ENCODE peak calls at places on chromosome 2, in eight cellular contexts. R, W, A, X, H, B, C and M are unnamed samples.

GRCh38 chr2:112679484-112679883 is 33.7 kb downstream of the SLC20A1 start:
- DNase-seq in R (no peak), W (no peak), A (no peak), X (no peak), H (no peak), B (no peak), C (no peak), M (no peak)

GRCh38 chr2:164220250-164220649 is 401.0 kb downstream of the GRB14 start:
- DNase-seq in R (no peak), W (no peak), A (no peak), X (no peak), H (no peak), B (no peak), C (no peak), M (no peak)

GRCh38 chr2:123485056-123485455 is 540.0 kb upstream of the CNTNAP5 start:
- DNase-seq in R (no peak), W (no peak), A (no peak), X (no peak), H (no peak), B (no peak), C (no peak), M (no peak)

GRCh38 chr2:29155578-29155977 is 40.4 kb downstream of the CLIP4 start:
- DNase-seq in R (no peak), W (no peak), A (no peak), X (no peak), H (no peak), B (no peak), C (no peak), M (no peak)

GRCh38 chr2:158412206-158412605 is 44.3 kb downstream of the CCDC148 start:
- DNase-seq in R (no peak), W (no peak), A (no peak), X (no peak), H (no peak), B (no peak), C (no peak), M (no peak)

GRCh38 chr2:29260151-29260772 is 145.0 kb downstream of the CLIP4 start:
- DNase-seq in R (no peak), W (no peak), A (no peak), X (no peak), H (no peak), B (no peak), C (no peak), M (no peak)

GRCh38 chr2:239025951-239026461 is 178.1 kb downstream of the TWIST2 start:
- DNase-seq in R (no peak), W (no peak), A (no peak), X (no peak), H (no peak), B (no peak), C (no peak), M (no peak)

GRCh38 chr2:44093970-44094369 is 74.7 kb upstream of the PPM1B start:
- DNase-seq in R (no peak), W (no peak), A (no peak), X (no peak), H (no peak), B (no peak), C (no peak), M (no peak)

GRCh38 chr2:46275995-46276394 is 21.2 kb upstream of the EPAS1 start:
- DNase-seq in R (peak; percentile 81), W (peak; percentile 74), A (peak; percentile 44), X (no peak), H (no peak), B (peak; percentile 85), C (no peak), M (no peak)

GRCh38 chr2:149329470-149330126 is 789 bp upstream of the LYPD6 start:
- DNase-seq in R (peak; percentile 26), W (peak; percentile 53), A (peak; percentile 78), X (peak; percentile 22), H (no peak), B (peak; percentile 82), C (no peak), M (peak; percentile 77)

GRCh38 chr2:221911890-221912289 is 339.8 kb upstream of the EPHA4 start:
- DNase-seq in R (no peak), W (no peak), A (no peak), X (no peak), H (no peak), B (no peak), C (no peak), M (no peak)

GRCh38 chr2:99278793-99279291 is 22.2 kb downstream of the LYG1 start:
- DNase-seq in R (no peak), W (no peak), A (no peak), X (no peak), H (no peak), B (no peak), C (no peak), M (no peak)

GRCh38 chr2:10765461-10765860 is 44.0 kb downstream of the ATP6V1C2 start:
- DNase-seq in R (no peak), W (no peak), A (peak; percentile 87), X (no peak), H (no peak), B (no peak), C (no peak), M (no peak)

GRCh38 chr2:71282493-71282892 is 49.1 kb upstream of the ZNF638 start:
- DNase-seq in R (no peak), W (no peak), A (no peak), X (no peak), H (no peak), B (no peak), C (no peak), M (no peak)

GRCh38 chr2:97732436-97733340 is 19.3 kb downstream of the ZAP70 start:
- DNase-seq in R (no peak), W (no peak), A (no peak), X (no peak), H (no peak), B (no peak), C (no peak), M (no peak)

GRCh38 chr2:240275386-240275785 is 134.9 kb upstream of the OTOS start:
- DNase-seq in R (no peak), W (no peak), A (no peak), X (no peak), H (no peak), B (no peak), C (no peak), M (no peak)

GRCh38 chr2:197707316-197708213 is 2.4 kb downstream of the MARS2 start:
- DNase-seq in R (no peak), W (no peak), A (no peak), X (peak; percentile 32), H (no peak), B (no peak), C (no peak), M (no peak)

GRCh38 chr2:65049010-65049639 is 7.1 kb upstream of the CEP68 start:
- DNase-seq in R (no peak), W (no peak), A (no peak), X (no peak), H (no peak), B (peak; percentile 66), C (no peak), M (no peak)

GRCh38 chr2:192196451-192197194 is 1.9 kb upstream of the TMEFF2 start:
- DNase-seq in R (no peak), W (no peak), A (no peak), X (no peak), H (no peak), B (no peak), C (no peak), M (no peak)

DNA sequence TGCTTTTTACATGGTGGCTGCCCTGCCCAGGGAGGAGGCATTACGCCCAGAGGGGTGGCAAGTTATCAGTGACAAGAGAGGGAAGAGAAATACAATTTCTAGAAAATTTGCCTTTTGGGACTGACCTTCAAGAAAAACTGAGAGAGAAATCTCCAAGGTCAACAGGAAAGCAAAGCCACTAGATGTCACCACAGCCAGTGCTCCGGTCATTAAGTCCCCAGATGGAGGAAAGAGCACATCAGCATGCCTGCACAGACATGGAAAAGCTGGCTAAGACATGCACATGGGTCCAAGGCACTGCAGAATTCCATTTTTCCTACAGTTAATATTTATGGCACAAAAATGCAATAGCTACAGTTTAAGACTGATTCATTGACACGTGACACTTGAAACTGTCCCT is 21.0 kb downstream of the FHL2 start:
- DNase-seq in R (no peak), W (no peak), A (no peak), X (no peak), H (no peak), B (no peak), C (no peak), M (no peak)
- TF ChIP-seq CTCF in R (peak; percentile 38), W (peak; percentile 28), A (no peak), X (no peak), H (no peak), B (peak; percentile 26), C (peak; percentile 10), M (peak; percentile 26)

DNA sequence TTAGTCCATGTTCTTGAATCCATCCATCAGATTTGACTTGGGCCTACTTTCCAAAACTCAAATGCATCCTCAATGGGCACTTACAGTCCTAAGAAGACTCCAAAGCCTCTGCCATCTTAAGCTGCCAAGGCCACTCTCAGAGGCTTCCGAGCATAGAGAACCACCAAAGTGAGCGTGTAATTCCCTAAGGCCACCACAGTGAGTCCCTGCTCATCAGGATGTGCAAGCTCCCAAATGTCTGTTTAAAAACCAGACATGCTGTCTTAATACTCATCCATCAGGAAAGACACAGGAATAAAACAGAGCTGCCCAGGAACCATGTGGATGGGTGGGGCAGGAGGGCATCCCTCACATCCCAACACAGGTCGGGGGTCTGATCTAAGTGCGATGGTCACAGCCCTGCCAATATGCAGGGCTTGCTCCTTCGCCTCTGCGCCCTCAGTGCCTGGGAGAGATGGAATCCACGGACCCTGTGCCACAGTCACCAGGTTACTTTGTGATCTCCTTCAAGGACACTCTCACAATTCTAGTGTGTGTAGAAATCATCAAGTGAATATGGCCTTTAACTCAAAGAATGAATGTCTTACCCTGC is 80.4 kb downstream of the POLR1A start:
- DNase-seq in R (no peak), W (no peak), A (no peak), X (no peak), H (no peak), B (no peak), C (no peak), M (no peak)
- TF ChIP-seq CTCF in R (no peak), W (no peak), A (no peak), X (no peak), H (no peak), B (no peak), C (no peak), M (peak; percentile 35)

GRCh38 chr2:134375935-134376334 is 122.1 kb downstream of the MGAT5 start:
- DNase-seq in R (no peak), W (peak; percentile 39), A (peak; percentile 43), X (no peak), H (no peak), B (peak; percentile 30), C (no peak), M (no peak)
- TF ChIP-seq CTCF in R (peak; percentile 58), W (peak; percentile 50), A (peak; percentile 46), X (peak; percentile 11), H (no peak), B (peak; percentile 29), C (peak; percentile 24), M (no peak)

DNA sequence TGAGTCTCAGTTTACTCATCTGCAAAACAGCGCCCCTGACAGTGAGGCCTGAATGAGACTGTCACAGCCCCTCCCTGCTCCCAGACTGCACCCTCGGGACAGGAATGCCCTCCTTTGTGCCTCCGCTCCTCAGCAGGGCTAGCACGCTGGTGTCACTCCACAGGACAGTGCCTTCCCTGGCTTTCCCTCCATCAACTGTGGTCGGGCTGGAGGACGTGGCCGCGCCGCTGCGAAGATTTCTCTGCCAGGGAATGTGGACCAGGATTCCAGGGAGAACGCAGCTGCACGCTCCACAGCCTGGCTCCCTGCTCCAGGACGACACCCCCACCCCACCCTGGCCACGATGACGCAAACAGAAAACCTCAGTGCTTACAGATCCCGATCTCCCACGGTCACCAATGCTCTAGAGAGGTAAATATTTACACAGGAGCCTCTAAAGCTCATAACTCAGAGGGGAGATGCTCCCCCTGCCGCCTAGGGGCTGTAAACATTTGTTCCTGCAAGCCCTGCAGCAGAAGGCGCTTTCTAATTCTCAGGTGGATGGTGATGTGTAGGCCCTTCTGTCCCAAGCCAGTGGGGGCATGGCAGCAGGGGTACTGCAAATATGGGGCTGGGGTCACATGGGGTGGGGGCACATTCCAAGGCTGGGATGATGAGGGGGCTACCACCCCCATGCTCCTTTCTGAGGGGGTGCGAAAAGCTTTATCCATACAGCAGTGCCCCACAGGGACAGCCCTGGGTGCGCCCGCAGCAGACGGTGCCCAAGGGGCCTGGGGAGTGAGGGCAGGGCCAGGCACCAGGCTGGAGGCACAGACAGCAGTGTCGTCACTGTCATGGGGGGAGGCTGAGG is 12.4 kb downstream of the HS6ST1 start:
- DNase-seq in R (peak; percentile 40), W (peak; percentile 68), A (peak; percentile 58), X (no peak), H (no peak), B (no peak), C (no peak), M (no peak)
- TF ChIP-seq CTCF in R (peak; percentile 12), W (peak; percentile 20), A (no peak), X (no peak), H (no peak), B (peak; percentile 48), C (peak; percentile 54), M (peak; percentile 52)